ENCODE peak calls at places on chromosome 14, in eight cellular contexts. One of them, this sample, is unnamed.

GRCh38 chr14:102949801-102950451 is 27.5 kb downstream of the AMN start:
- DNase-seq in stimulated activated CD4-positive, alpha-beta T cell treated with anti-CD3 and anti-CD28 coated beads, TNF-alpha, amount 100 ng/mL, for 48 hours: no peak
- DNase-seq in Kasumi-1: no peak
- DNase-seq in fibroblast of pulmonary artery: no peak
- DNase-seq in ovary: no peak
- DNase-seq in effector CD4-positive, alpha-beta T cell: no peak
- DNase-seq in foreskin fibroblast: peak; percentile 73
- DNase-seq in amygdala: peak; percentile 42
- DNase-seq in this sample: no peak

GRCh38 chr14:34699873-34700621 is 14.3 kb downstream of the CFL2 start:
- DNase-seq in stimulated activated CD4-positive, alpha-beta T cell treated with anti-CD3 and anti-CD28 coated beads, TNF-alpha, amount 100 ng/mL, for 48 hours: no peak
- DNase-seq in Kasumi-1: no peak
- DNase-seq in fibroblast of pulmonary artery: peak; percentile 84
- DNase-seq in ovary: no peak
- DNase-seq in effector CD4-positive, alpha-beta T cell: no peak
- DNase-seq in foreskin fibroblast: peak; percentile 92
- DNase-seq in amygdala: no peak
- DNase-seq in this sample: no peak

GRCh38 chr14:37544407-37544806 is 50.6 kb downstream of the FOXA1 start:
- DNase-seq in stimulated activated CD4-positive, alpha-beta T cell treated with anti-CD3 and anti-CD28 coated beads, TNF-alpha, amount 100 ng/mL, for 48 hours: no peak
- DNase-seq in Kasumi-1: no peak
- DNase-seq in fibroblast of pulmonary artery: no peak
- DNase-seq in ovary: no peak
- DNase-seq in effector CD4-positive, alpha-beta T cell: no peak
- DNase-seq in foreskin fibroblast: no peak
- DNase-seq in amygdala: no peak
- DNase-seq in this sample: no peak

GRCh38 chr14:23538785-23539184 is 12.8 kb downstream of the ZFHX2 start:
- DNase-seq in stimulated activated CD4-positive, alpha-beta T cell treated with anti-CD3 and anti-CD28 coated beads, TNF-alpha, amount 100 ng/mL, for 48 hours: no peak
- DNase-seq in Kasumi-1: no peak
- DNase-seq in fibroblast of pulmonary artery: peak; percentile 18
- DNase-seq in ovary: no peak
- DNase-seq in effector CD4-positive, alpha-beta T cell: no peak
- DNase-seq in foreskin fibroblast: peak; percentile 76
- DNase-seq in amygdala: no peak
- DNase-seq in this sample: no peak

GRCh38 chr14:96962337-96962736 is 165.2 kb downstream of the VRK1 start:
- DNase-seq in stimulated activated CD4-positive, alpha-beta T cell treated with anti-CD3 and anti-CD28 coated beads, TNF-alpha, amount 100 ng/mL, for 48 hours: no peak
- DNase-seq in Kasumi-1: peak; percentile 67
- DNase-seq in fibroblast of pulmonary artery: no peak
- DNase-seq in ovary: no peak
- DNase-seq in effector CD4-positive, alpha-beta T cell: no peak
- DNase-seq in foreskin fibroblast: no peak
- DNase-seq in amygdala: no peak
- DNase-seq in this sample: no peak

GRCh38 chr14:92252291-92252690 is 70.7 kb upstream of the SLC24A4 start:
- DNase-seq in stimulated activated CD4-positive, alpha-beta T cell treated with anti-CD3 and anti-CD28 coated beads, TNF-alpha, amount 100 ng/mL, for 48 hours: no peak
- DNase-seq in Kasumi-1: no peak
- DNase-seq in fibroblast of pulmonary artery: no peak
- DNase-seq in ovary: no peak
- DNase-seq in effector CD4-positive, alpha-beta T cell: no peak
- DNase-seq in foreskin fibroblast: peak; percentile 15
- DNase-seq in amygdala: no peak
- DNase-seq in this sample: no peak

GRCh38 chr14:69643430-69644200 is 32.2 kb downstream of the SUSD6 start:
- DNase-seq in stimulated activated CD4-positive, alpha-beta T cell treated with anti-CD3 and anti-CD28 coated beads, TNF-alpha, amount 100 ng/mL, for 48 hours: no peak
- DNase-seq in Kasumi-1: peak; percentile 51
- DNase-seq in fibroblast of pulmonary artery: peak; percentile 55
- DNase-seq in ovary: peak; percentile 36
- DNase-seq in effector CD4-positive, alpha-beta T cell: peak; percentile 29
- DNase-seq in foreskin fibroblast: peak; percentile 63
- DNase-seq in amygdala: no peak
- DNase-seq in this sample: peak; percentile 36

GRCh38 chr14:24078146-24078545 is 6.8 kb downstream of the CPNE6 start:
- DNase-seq in stimulated activated CD4-positive, alpha-beta T cell treated with anti-CD3 and anti-CD28 coated beads, TNF-alpha, amount 100 ng/mL, for 48 hours: no peak
- DNase-seq in Kasumi-1: no peak
- DNase-seq in fibroblast of pulmonary artery: no peak
- DNase-seq in ovary: no peak
- DNase-seq in effector CD4-positive, alpha-beta T cell: no peak
- DNase-seq in foreskin fibroblast: no peak
- DNase-seq in amygdala: no peak
- DNase-seq in this sample: no peak

GRCh38 chr14:70380834-70381233 is 21.4 kb upstream of the COX16 start:
- DNase-seq in stimulated activated CD4-positive, alpha-beta T cell treated with anti-CD3 and anti-CD28 coated beads, TNF-alpha, amount 100 ng/mL, for 48 hours: no peak
- DNase-seq in Kasumi-1: no peak
- DNase-seq in fibroblast of pulmonary artery: no peak
- DNase-seq in ovary: no peak
- DNase-seq in effector CD4-positive, alpha-beta T cell: no peak
- DNase-seq in foreskin fibroblast: no peak
- DNase-seq in amygdala: no peak
- DNase-seq in this sample: no peak

GRCh38 chr14:96168581-96168980 is 36.1 kb upstream of the BDKRB2 start:
- DNase-seq in stimulated activated CD4-positive, alpha-beta T cell treated with anti-CD3 and anti-CD28 coated beads, TNF-alpha, amount 100 ng/mL, for 48 hours: no peak
- DNase-seq in Kasumi-1: no peak
- DNase-seq in fibroblast of pulmonary artery: no peak
- DNase-seq in ovary: no peak
- DNase-seq in effector CD4-positive, alpha-beta T cell: no peak
- DNase-seq in foreskin fibroblast: no peak
- DNase-seq in amygdala: no peak
- DNase-seq in this sample: no peak

GRCh38 chr14:72463291-72463866 is 430.5 kb downstream of the DPF3 start:
- DNase-seq in stimulated activated CD4-positive, alpha-beta T cell treated with anti-CD3 and anti-CD28 coated beads, TNF-alpha, amount 100 ng/mL, for 48 hours: no peak
- DNase-seq in Kasumi-1: no peak
- DNase-seq in fibroblast of pulmonary artery: no peak
- DNase-seq in ovary: no peak
- DNase-seq in effector CD4-positive, alpha-beta T cell: no peak
- DNase-seq in foreskin fibroblast: peak; percentile 71
- DNase-seq in amygdala: no peak
- DNase-seq in this sample: no peak

GRCh38 chr14:42428996-42429395 is 822.3 kb downstream of the LRFN5 start:
- DNase-seq in stimulated activated CD4-positive, alpha-beta T cell treated with anti-CD3 and anti-CD28 coated beads, TNF-alpha, amount 100 ng/mL, for 48 hours: no peak
- DNase-seq in Kasumi-1: no peak
- DNase-seq in fibroblast of pulmonary artery: no peak
- DNase-seq in ovary: no peak
- DNase-seq in effector CD4-positive, alpha-beta T cell: no peak
- DNase-seq in foreskin fibroblast: no peak
- DNase-seq in amygdala: no peak
- DNase-seq in this sample: no peak

GRCh38 chr14:99530407-99530806 is 49.2 kb downstream of the CCNK start:
- DNase-seq in stimulated activated CD4-positive, alpha-beta T cell treated with anti-CD3 and anti-CD28 coated beads, TNF-alpha, amount 100 ng/mL, for 48 hours: no peak
- DNase-seq in Kasumi-1: no peak
- DNase-seq in fibroblast of pulmonary artery: no peak
- DNase-seq in ovary: no peak
- DNase-seq in effector CD4-positive, alpha-beta T cell: no peak
- DNase-seq in foreskin fibroblast: no peak
- DNase-seq in amygdala: no peak
- DNase-seq in this sample: no peak